ENCODE peak calls at places on chromosomes 13 and 19, in eight cellular contexts. W is esophagus squamous epithelium, Q is OCI-LY7, N is mammary epithelial cell, B is neural progenitor cell, V is A549, Y is nephron progenitor cell, X is astrocyte of the spinal cord. H is an unnamed sample.

GRCh38 chr13:29847501-29847983 is 2.9 kb downstream of the UBL3 start:
- DNase-seq in Q (no peak), B (peak; percentile 14), X (peak; percentile 65), N (peak; percentile 62), Y (peak; percentile 14), W (no peak), V (peak; percentile 26), H (no peak)

GRCh38 chr19:2478324-2478755 is 2.4 kb downstream of the GADD45B start:
- DNase-seq in W (no peak), N (peak; percentile 75), Y (peak; percentile 57), Q (peak; percentile 77), V (peak; percentile 74), X (peak; percentile 71), B (peak; percentile 76), H (no peak)

GRCh38 chr13:35965226-35965927 is 165.8 kb downstream of the DCLK1 start:
- DNase-seq in B (no peak), W (no peak), Y (no peak), V (no peak), Q (no peak), N (no peak), X (no peak), H (no peak)

GRCh38 chr13:100361504-100361903 is 227.1 kb downstream of the GGACT start:
- DNase-seq in Y (no peak), X (peak; percentile 59), B (no peak), Q (no peak), V (no peak), W (no peak), N (peak; percentile 2), H (no peak)

GRCh38 chr13:41268764-41269163 is 5.4 kb upstream of the MTRF1 start:
- DNase-seq in B (peak; percentile 59), X (peak; percentile 63), Y (peak; percentile 3), N (peak; percentile 33), W (no peak), V (peak; percentile 56), Q (peak; percentile 78), H (peak; percentile 16)

GRCh38 chr19:48915757-48916156 is 15.6 kb downstream of the NUCB1 start:
- DNase-seq in V (no peak), N (no peak), B (no peak), X (no peak), W (no peak), Y (no peak), Q (no peak), H (no peak)

GRCh38 chr19:10399878-10400277 is 3.5 kb downstream of the CDC37 start:
- DNase-seq in X (no peak), V (no peak), Q (no peak), Y (no peak), W (no peak), N (no peak), B (no peak), H (no peak)

GRCh38 chr13:99041337-99041736 is 63.5 kb upstream of the DOCK9 start:
- DNase-seq in B (no peak), Y (no peak), Q (no peak), V (no peak), W (no peak), N (no peak), X (no peak), H (no peak)

GRCh38 chr19:46373573-46374359 is 26.9 kb downstream of the PPP5C start:
- DNase-seq in B (peak; percentile 70), Q (no peak), Y (no peak), X (peak; percentile 56), N (peak; percentile 99), W (peak; percentile 31), V (peak; percentile 93), H (no peak)

GRCh38 chr19:17951151-17952040 is 15.5 kb upstream of the KCNN1 start:
- DNase-seq in W (no peak), V (no peak), B (peak; percentile 43), Y (peak; percentile 43), Q (no peak), X (no peak), N (no peak), H (no peak)

GRCh38 chr13:100826441-100826840 is 151.8 kb upstream of the TMTC4 start:
- DNase-seq in W (no peak), N (no peak), Y (no peak), B (no peak), V (no peak), Q (no peak), X (no peak), H (no peak)

GRCh38 chr13:85314686-85315085 is 484.5 kb downstream of the SLITRK6 start:
- DNase-seq in N (no peak), Y (no peak), V (no peak), X (no peak), W (no peak), B (peak; percentile 48), Q (no peak), H (no peak)

GRCh38 chr19:45526971-45527370 is 19.7 kb downstream of the VASP start:
- DNase-seq in X (no peak), V (no peak), Y (no peak), Q (no peak), W (no peak), B (no peak), N (no peak), H (no peak)

GRCh38 chr13:59501004-59501403 is 662.7 kb downstream of the DIAPH3 start:
- DNase-seq in W (no peak), N (no peak), B (no peak), Q (no peak), Y (no peak), X (no peak), V (no peak), H (no peak)

GRCh38 chr19:16078311-16078758 is 2.0 kb downstream of the TPM4 start:
- DNase-seq in W (no peak), Q (peak; percentile 54), V (peak; percentile 56), X (no peak), N (peak; percentile 78), Y (no peak), B (peak; percentile 61), H (no peak)

GRCh38 chr19:30673336-30673735 is 301.2 kb downstream of the ZNF536 start:
- DNase-seq in X (no peak), Q (no peak), B (no peak), V (no peak), W (no peak), N (no peak), Y (no peak), H (no peak)

GRCh38 chr13:48412881-48413351 is at the start of gene LPAR6:
- DNase-seq in N (peak; percentile 62), Y (no peak), Q (no peak), W (no peak), X (peak; percentile 80), B (peak; percentile 13), V (peak; percentile 68), H (peak; percentile 14)

GRCh38 chr13:101996906-101997408 is 404.9 kb downstream of the FGF14 start:
- DNase-seq in N (no peak), V (no peak), Q (no peak), Y (no peak), X (no peak), B (no peak), W (no peak), H (no peak)

GRCh38 chr19:38838208-38838985 is 6.8 kb upstream of the ECH1 start:
- DNase-seq in Q (no peak), V (peak; percentile 62), X (no peak), B (no peak), W (no peak), N (peak; percentile 98), Y (no peak), H (no peak)

DNA sequence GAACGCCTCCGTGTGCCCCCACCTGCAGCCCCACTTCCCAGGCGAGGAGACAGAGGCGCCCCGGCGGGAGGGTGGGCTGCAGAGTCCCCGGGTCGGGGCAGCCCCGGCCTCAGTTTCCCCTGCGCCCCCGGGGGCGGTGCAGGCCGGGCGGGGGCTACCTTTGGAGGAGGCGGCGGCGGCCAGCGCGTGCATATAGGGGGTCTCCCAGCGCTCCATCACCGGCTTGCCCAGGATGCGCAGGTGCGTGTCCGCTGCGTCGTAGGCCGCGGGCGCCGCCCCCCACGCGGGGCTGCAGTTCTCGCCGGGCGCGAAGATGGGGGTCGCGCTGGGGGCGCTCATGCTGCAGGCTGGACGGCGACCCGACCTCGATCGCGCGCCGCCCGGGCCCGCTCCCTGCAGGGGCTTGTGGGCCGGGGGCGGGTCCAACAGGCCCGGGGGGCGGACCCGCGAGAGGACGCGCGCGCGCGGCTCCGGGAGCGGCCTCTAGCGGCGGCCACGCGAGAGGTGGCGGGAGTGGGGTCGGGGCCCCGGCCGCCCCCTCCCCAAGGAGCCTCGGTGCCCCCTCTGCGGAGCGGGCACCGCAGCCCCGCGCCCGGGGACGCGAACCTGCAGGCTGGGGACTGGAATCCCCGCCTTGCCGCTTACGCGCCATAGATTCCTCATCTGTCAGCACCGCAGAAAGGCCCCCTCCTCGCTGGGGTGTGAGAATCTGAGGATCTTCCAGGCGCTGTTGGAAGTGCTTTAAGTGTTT is at the start of gene GAMT:
- DNase-seq in B (peak; percentile 76), X (no peak), N (no peak), W (no peak), Q (peak; percentile 62), V (no peak), Y (peak; percentile 73), H (peak; percentile 55)
- TF ChIP-seq CTCF in B (peak; percentile 50), X (peak; percentile 20), N (no peak), W (peak; percentile 56), Q (peak; percentile 69), V (peak; percentile 60), Y (no peak), H (peak; percentile 42)

DNA sequence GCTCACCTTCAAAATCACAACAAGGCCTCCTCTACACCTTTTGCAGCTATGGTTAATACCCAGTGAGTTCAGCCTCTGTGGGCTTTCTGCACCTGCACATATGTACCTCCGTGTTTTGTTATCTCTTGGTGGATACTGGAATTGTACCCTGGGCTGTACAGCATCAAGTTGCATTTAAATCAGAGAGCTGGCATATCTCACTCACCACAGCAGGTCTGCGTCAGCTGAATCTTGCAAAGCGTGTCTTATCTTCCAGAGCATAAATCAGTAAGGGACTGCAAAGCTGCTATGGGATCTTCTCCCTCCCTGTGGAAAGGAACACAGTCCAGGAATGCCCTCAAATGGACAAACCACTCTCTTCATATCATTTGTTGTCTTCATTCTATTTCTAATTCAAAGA is 1048.7 kb downstream of the UQCRFS1 start:
- DNase-seq in X (no peak), N (no peak), W (no peak), Q (no peak), Y (no peak), B (no peak), V (no peak), H (no peak)
- TF ChIP-seq CTCF in X (no peak), N (no peak), W (no peak), Q (no peak), Y (no peak), B (no peak), V (no peak), H (no peak)

GRCh38 chr13:44989071-44989889 is at the start of the genes GPALPP1 and NUFIP1:
- DNase-seq in W (peak; percentile 60), V (peak; percentile 90), X (peak; percentile 93), N (peak; percentile 92), B (peak; percentile 94), Q (peak; percentile 93), Y (peak; percentile 89), H (peak; percentile 88)
- TF ChIP-seq CTCF in W (no peak), V (no peak), X (no peak), N (no peak), B (no peak), Q (no peak), Y (no peak), H (no peak)

DNA sequence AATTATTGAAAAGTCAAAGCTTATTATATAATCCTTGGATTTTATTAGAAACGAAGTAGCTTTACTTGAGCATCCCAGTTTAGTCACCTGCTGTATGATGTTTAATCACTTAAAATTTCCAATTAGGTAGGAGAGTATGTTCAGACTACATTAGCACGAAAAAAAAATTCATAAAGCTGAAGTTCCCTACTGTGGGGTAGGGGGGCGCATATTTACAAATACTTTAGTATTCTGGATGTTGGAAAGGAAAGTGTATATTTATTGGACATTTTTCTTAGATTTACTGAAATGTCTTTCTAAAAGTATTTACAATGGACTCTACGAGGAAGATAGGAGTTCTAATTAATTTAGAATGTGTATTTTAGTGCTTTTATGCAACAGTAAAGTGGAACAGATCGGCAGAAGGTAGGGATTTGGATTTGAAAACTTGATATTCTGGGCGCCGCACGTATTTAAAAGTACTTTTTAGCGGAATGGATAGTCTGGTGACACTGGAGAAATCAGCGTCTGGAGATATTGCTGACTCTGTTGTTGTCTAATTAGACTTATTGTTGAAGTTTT is 1.9 kb downstream of the CDK8 start:
- DNase-seq in W (no peak), V (peak; percentile 1), X (peak; percentile 10), N (no peak), B (no peak), Q (peak; percentile 22), Y (no peak), H (no peak)
- TF ChIP-seq CTCF in W (no peak), V (no peak), X (peak; percentile 30), N (peak; percentile 20), B (peak; percentile 26), Q (peak; percentile 85), Y (peak; percentile 24), H (peak; percentile 40)

H was measured in endothelial cell.